ENCODE peak calls at places on chromosomes 1 and 21, in nine cellular contexts. R, W, L, Z, V, E, J, S and F are unnamed samples.

GRCh38 chr1:94433866-94434265 is 15.7 kb downstream of the ABCD3 start:
- DNase-seq in R (no peak), W (no peak), L (no peak), Z (no peak), V (no peak), E (no peak), J (no peak), S (no peak), F (no peak)

GRCh38 chr21:45612096-45613019 is 31.2 kb upstream of the PCBP3 start:
- DNase-seq in R (no peak), W (peak), L (peak), Z (peak), V (no peak), E (no peak), J (no peak), S (no peak), F (peak)

GRCh38 chr1:87478231-87478630 is 149.6 kb downstream of the LMO4 start:
- DNase-seq in R (no peak), W (peak), L (peak), Z (no peak), V (no peak), E (no peak), J (no peak), S (peak), F (no peak)

GRCh38 chr21:44564886-44565598 is 6.4 kb upstream of the KRTAP10-3 start:
- DNase-seq in R (no peak), W (no peak), L (no peak), Z (no peak), V (no peak), E (no peak), J (no peak), S (no peak), F (no peak)

GRCh38 chr1:223258751-223259177 is 105.2 kb downstream of the SUSD4 start:
- DNase-seq in R (no peak), W (no peak), L (no peak), Z (no peak), V (no peak), E (no peak), J (no peak), S (no peak), F (no peak)

GRCh38 chr1:157202331-157202730 is 64.1 kb upstream of the ETV3 start:
- DNase-seq in R (no peak), W (peak), L (no peak), Z (no peak), V (no peak), E (no peak), J (no peak), S (no peak), F (no peak)

GRCh38 chr1:154574715-154575114 is 7.1 kb downstream of the CHRNB2 start:
- DNase-seq in R (no peak), W (peak), L (no peak), Z (no peak), V (no peak), E (no peak), J (no peak), S (no peak), F (peak)

GRCh38 chr1:234658143-234658542 is 48.2 kb upstream of the IRF2BP2 start:
- DNase-seq in R (no peak), W (peak), L (peak), Z (no peak), V (peak), E (no peak), J (no peak), S (no peak), F (no peak)

GRCh38 chr1:22952694-22953391 is 19.8 kb downstream of the LACTBL1 start:
- DNase-seq in R (no peak), W (no peak), L (no peak), Z (no peak), V (no peak), E (no peak), J (no peak), S (no peak), F (no peak)

GRCh38 chr1:6052543-6053205 is 7.0 kb downstream of the KCNAB2 start:
- DNase-seq in R (peak), W (peak), L (peak), Z (no peak), V (no peak), E (no peak), J (peak), S (peak), F (peak)

GRCh38 chr1:222283147-222283768 is 264.6 kb downstream of the HHIPL2 start:
- DNase-seq in R (no peak), W (no peak), L (no peak), Z (peak), V (no peak), E (no peak), J (no peak), S (no peak), F (no peak)

GRCh38 chr21:29293495-29293894 is 5.2 kb upstream of the BACH1 start:
- DNase-seq in R (no peak), W (no peak), L (no peak), Z (no peak), V (no peak), E (peak), J (no peak), S (no peak), F (no peak)

GRCh38 chr1:162822391-162823200 is 32.1 kb downstream of the HSD17B7 start:
- DNase-seq in R (no peak), W (peak), L (peak), Z (no peak), V (no peak), E (no peak), J (no peak), S (no peak), F (no peak)

GRCh38 chr1:94237291-94238226 is at the start of gene ARHGAP29:
- DNase-seq in R (peak), W (peak), L (peak), Z (no peak), V (peak), E (no peak), J (no peak), S (no peak), F (peak)

GRCh38 chr1:59570524-59570923 is 244.2 kb upstream of the HOOK1 start:
- DNase-seq in R (no peak), W (no peak), L (peak), Z (no peak), V (no peak), E (peak), J (no peak), S (peak), F (no peak)

GRCh38 chr1:157540852-157541251 is 11.5 kb downstream of the FCRL5 start:
- DNase-seq in R (no peak), W (no peak), L (no peak), Z (no peak), V (no peak), E (no peak), J (no peak), S (no peak), F (no peak)

GRCh38 chr1:15368888-15369287 is 40.8 kb upstream of the EFHD2 start:
- DNase-seq in R (no peak), W (no peak), L (no peak), Z (no peak), V (no peak), E (no peak), J (no peak), S (no peak), F (no peak)

GRCh38 chr1:87203890-87204289 is 124.8 kb upstream of the LMO4 start:
- DNase-seq in R (no peak), W (no peak), L (no peak), Z (no peak), V (no peak), E (no peak), J (no peak), S (no peak), F (no peak)

GRCh38 chr1:81032374-81032773 is 768.4 kb upstream of the ADGRL2 start:
- DNase-seq in R (no peak), W (no peak), L (no peak), Z (no peak), V (no peak), E (no peak), J (no peak), S (no peak), F (no peak)

GRCh38 chr1:197980457-197980856 is 63.3 kb downstream of the LHX9 start:
- DNase-seq in R (no peak), W (no peak), L (no peak), Z (no peak), V (no peak), E (no peak), J (no peak), S (no peak), F (no peak)

GRCh38 chr21:33993286-33994231 is 78.0 kb upstream of the ATP5PO start:
- DNase-seq in R (no peak), W (no peak), L (no peak), Z (no peak), V (no peak), E (peak), J (no peak), S (peak), F (no peak)